ENCODE peak calls at places on chromosomes 16 and 17, in nine cellular contexts. C is CD8-positive, alpha-beta T cell; A is HCT116; I is nephron progenitor cell; N is cardiac muscle cell; X is activated CD8-positive, alpha-beta T cell treated with anti-CD3 and anti-CD28 coated beads for 36 hours; M is kidney epithelial cell; O is colonic mucosa; V is breast epithelium. D is an unnamed sample.

GRCh38 chr17:4953461-4953961 is 2.6 kb downstream of the ENO3 start:
- DNase-seq in O (no peak), A (no peak), N (peak), V (no peak), I (no peak), X (no peak), C (no peak), M (no peak), D (no peak)

GRCh38 chr16:4679156-4679853 is 14.1 kb upstream of the NUDT16L1 start:
- DNase-seq in O (peak), V (peak), C (no peak), A (no peak), I (no peak), N (no peak), X (no peak), M (no peak), D (no peak)

GRCh38 chr16:20768818-20769217 is 5.0 kb downstream of the ACSM3 start:
- DNase-seq in M (no peak), A (no peak), I (no peak), X (no peak), C (no peak), V (no peak), N (no peak), O (no peak), D (no peak)

GRCh38 chr17:62696256-62696655 is 68.8 kb downstream of the MRC2 start:
- DNase-seq in V (no peak), M (no peak), I (no peak), N (no peak), X (no peak), O (no peak), C (no peak), A (no peak), D (no peak)

GRCh38 chr16:55018881-55019280 is 88.2 kb downstream of the IRX5 start:
- DNase-seq in A (no peak), O (no peak), X (no peak), M (no peak), C (no peak), N (no peak), I (no peak), V (no peak), D (no peak)

GRCh38 chr17:57975044-57975443 is 13.0 kb downstream of the VEZF1 start:
- DNase-seq in O (no peak), M (no peak), A (no peak), N (peak), X (no peak), V (no peak), I (no peak), C (no peak), D (no peak)

GRCh38 chr17:77323413-77324171 is 182.8 kb downstream of the SEC14L1 start:
- DNase-seq in X (no peak), M (no peak), A (no peak), I (peak), N (peak), C (no peak), O (peak), V (peak), D (no peak)

GRCh38 chr17:2924211-2924610 is 128.0 kb downstream of the RAP1GAP2 start:
- DNase-seq in A (no peak), N (peak), X (no peak), V (no peak), C (no peak), M (no peak), O (no peak), I (no peak), D (no peak)

GRCh38 chr17:26807024-26807423 is 486.9 kb upstream of the WSB1 start:
- DNase-seq in X (no peak), V (no peak), N (no peak), C (no peak), I (no peak), M (no peak), O (no peak), A (no peak), D (no peak)

GRCh38 chr16:66915041-66915440 is 3.6 kb downstream of the CDH16 start:
- DNase-seq in A (no peak), I (no peak), X (no peak), C (no peak), O (no peak), M (no peak), V (no peak), N (no peak), D (no peak)

GRCh38 chr17:39404542-39405378 is 3.3 kb upstream of the FBXL20 start:
- DNase-seq in I (no peak), X (peak), V (no peak), N (peak), O (no peak), M (peak), C (no peak), A (no peak), D (no peak)

GRCh38 chr17:17757391-17757791 is 76.1 kb downstream of the RAI1 start:
- DNase-seq in V (no peak), N (no peak), M (no peak), X (peak), I (no peak), C (peak), A (no peak), O (no peak), D (no peak)

GRCh38 chr16:24036614-24037013 is 200.8 kb downstream of the PRKCB start:
- DNase-seq in O (peak), A (peak), X (peak), C (peak), N (peak), I (peak), M (no peak), V (no peak), D (no peak)

GRCh38 chr16:84331998-84332780 is 36.1 kb upstream of the ATP2C2 start:
- DNase-seq in M (peak), X (no peak), O (no peak), I (no peak), N (no peak), V (no peak), C (no peak), A (no peak), D (no peak)

GRCh38 chr16:68299571-68300453 is 10.9 kb downstream of the SLC7A6OS start:
- DNase-seq in M (no peak), I (no peak), C (no peak), X (no peak), A (no peak), O (no peak), N (no peak), V (no peak), D (no peak)

GRCh38 chr17:40611840-40612509 is 35.6 kb downstream of the SMARCE1 start:
- DNase-seq in C (no peak), I (no peak), X (peak), N (peak), V (no peak), A (no peak), O (no peak), M (no peak), D (no peak)

GRCh38 chr17:57902800-57903759 is 52.1 kb downstream of the CUEDC1 start:
- DNase-seq in V (peak), C (no peak), O (peak), A (peak), M (peak), N (peak), X (no peak), I (no peak), D (no peak)

GRCh38 chr17:37447641-37448040 is 41.0 kb downstream of the TADA2A start:
- DNase-seq in N (no peak), M (no peak), X (no peak), O (no peak), A (peak), C (no peak), V (no peak), I (no peak), D (no peak)

GRCh38 chr16:67504190-67505021 is 21.1 kb upstream of the AGRP start:
- DNase-seq in C (peak), A (no peak), M (no peak), N (no peak), O (peak), V (no peak), X (peak), I (no peak), D (no peak)

GRCh38 chr16:80273635-80274538 is 266.9 kb upstream of the DYNLRB2 start:
- DNase-seq in V (no peak), N (peak), M (no peak), A (no peak), C (no peak), X (peak), I (no peak), O (no peak), D (no peak)

GRCh38 chr17:42110301-42111264 is 1.9 kb downstream of the DHX58 start:
- DNase-seq in A (no peak), M (no peak), C (no peak), V (no peak), X (no peak), N (no peak), O (no peak), I (no peak), D (no peak)

GRCh38 chr17:14428640-14429029 is 127.8 kb downstream of the HS3ST3B1 start:
- DNase-seq in N (no peak), A (no peak), I (no peak), O (no peak), V (no peak), X (peak), M (no peak), C (peak), D (no peak)

GRCh38 chr16:914453-914852 is 56.3 kb downstream of the LMF1 start:
- DNase-seq in M (no peak), N (peak), X (peak), O (no peak), A (peak), C (no peak), V (no peak), I (no peak), D (no peak)

GRCh38 chr16:55217392-55217791 is 106.6 kb upstream of the IRX6 start:
- DNase-seq in X (no peak), A (no peak), N (no peak), C (no peak), V (no peak), M (no peak), I (no peak), O (no peak), D (no peak)

GRCh38 chr16:30948087-30948955 is 547 bp upstream of the ORAI3 start:
- DNase-seq in M (peak), V (peak), O (peak), A (peak), C (no peak), N (peak), X (no peak), I (peak), D (peak)

GRCh38 chr17:8712698-8713097 is 31.9 kb downstream of the CCDC42 start:
- DNase-seq in N (no peak), O (no peak), V (no peak), A (no peak), M (no peak), I (no peak), C (no peak), X (no peak), D (no peak)

GRCh38 chr17:51103451-51103850 is 17.2 kb downstream of the SPAG9 start:
- DNase-seq in M (no peak), X (no peak), I (no peak), O (no peak), C (no peak), V (no peak), A (no peak), N (no peak), D (no peak)

GRCh38 chr16:11050536-11050935 is 106.2 kb downstream of the CLEC16A start:
- DNase-seq in M (no peak), O (no peak), V (no peak), X (no peak), A (no peak), I (no peak), N (no peak), C (no peak), D (no peak)
- TF ChIP-seq CTCF in M (no peak), O (no peak), V (no peak), X (no peak), A (no peak), I (no peak), N (no peak), C (no peak), D (no peak)

GRCh38 chr16:76970087-76970744 is 220.8 kb upstream of the MON1B start:
- DNase-seq in N (peak), M (no peak), A (no peak), O (no peak), X (no peak), I (no peak), V (no peak), C (no peak), D (no peak)
- TF ChIP-seq CTCF in N (no peak), M (no peak), A (no peak), O (no peak), X (no peak), I (no peak), V (no peak), C (no peak), D (no peak)

DNA sequence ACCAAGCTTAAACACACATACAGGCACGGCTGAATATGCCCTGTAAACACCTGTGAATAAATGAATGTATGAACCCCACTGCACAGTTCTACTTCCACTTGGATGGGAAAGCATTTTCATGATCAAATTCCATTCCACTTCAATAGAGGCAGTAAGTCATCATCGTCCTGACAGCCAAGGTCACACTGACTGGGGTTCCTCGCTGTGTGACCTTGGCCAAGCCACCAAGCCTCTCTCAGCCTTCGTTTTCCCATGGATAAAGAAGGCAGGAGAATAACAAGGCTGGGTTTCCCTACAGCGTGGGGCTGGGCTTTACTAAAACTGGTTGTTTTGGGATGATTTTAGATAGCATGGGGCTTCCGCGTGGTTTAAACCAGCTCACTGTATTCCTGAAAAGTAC is 82.8 kb downstream of the TBC1D16 start:
- DNase-seq in A (no peak), N (no peak), X (no peak), V (no peak), O (no peak), M (no peak), I (no peak), C (no peak), D (no peak)
- TF ChIP-seq CTCF in A (no peak), N (no peak), X (no peak), V (no peak), O (no peak), M (no peak), I (no peak), C (no peak), D (no peak)

DNA sequence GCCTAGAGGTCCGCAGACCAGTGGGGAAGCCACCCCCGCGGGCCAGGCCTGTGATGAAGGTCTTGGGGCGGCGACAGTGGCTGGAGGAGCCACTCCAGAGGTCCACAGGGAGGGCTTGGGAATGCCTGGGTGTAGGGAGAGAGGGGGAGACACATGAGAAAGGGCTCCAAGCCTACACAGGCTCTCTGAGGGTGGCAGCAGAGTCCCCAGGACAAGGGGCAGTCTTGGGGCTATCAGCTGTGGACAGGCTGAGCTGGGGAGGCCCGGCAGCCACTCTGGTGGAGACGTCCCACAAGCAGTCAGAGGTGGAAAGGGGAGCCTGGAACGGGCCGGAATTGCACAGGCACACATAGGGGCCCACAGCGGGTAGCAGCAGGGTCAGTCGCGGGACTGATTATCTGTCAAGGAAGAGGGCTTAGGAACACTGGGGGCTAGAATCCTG is 93.7 kb upstream of the DNAH17 start:
- DNase-seq in V (no peak), C (no peak), M (no peak), N (no peak), I (no peak), A (no peak), O (no peak), X (no peak), D (no peak)
- TF ChIP-seq CTCF in V (no peak), C (no peak), M (no peak), N (no peak), I (no peak), A (no peak), O (no peak), X (no peak), D (no peak)

DNA sequence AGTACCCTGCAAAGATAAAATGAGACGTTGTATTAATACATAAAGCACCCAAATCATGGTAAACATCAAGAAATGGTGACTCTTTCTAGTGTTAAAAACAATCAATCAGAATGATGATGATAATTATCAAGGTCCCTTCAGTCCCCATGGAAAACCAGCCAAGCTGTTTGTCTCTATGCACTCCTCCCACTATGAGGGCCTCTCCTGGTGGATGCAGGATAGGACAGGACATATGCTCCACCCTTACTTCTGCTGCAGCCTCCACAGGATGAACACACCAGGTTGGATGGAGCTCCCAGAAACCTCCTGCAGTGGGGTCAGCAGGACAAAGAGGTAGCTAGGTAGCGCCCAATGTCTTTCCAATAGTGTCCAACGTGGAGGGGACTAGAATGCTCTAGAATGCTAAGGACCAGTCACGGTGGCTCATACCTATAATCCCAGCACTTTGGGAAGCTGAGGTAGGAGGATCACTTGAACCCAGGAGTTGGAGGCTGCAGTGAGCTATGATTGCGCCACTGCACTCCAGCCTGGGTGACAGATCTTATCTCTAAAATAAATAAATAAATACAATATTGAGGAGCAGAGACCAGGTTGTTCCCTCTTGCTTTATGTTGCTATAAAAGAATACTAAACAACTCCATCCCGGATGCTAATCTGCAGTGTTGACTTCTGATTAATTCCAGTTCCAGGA is 9.9 kb upstream of the KDM8 start:
- DNase-seq in A (no peak), O (no peak), I (no peak), X (no peak), N (peak), M (no peak), C (no peak), V (no peak), D (no peak)
- TF ChIP-seq CTCF in A (peak), O (no peak), I (no peak), X (no peak), N (peak), M (no peak), C (no peak), V (no peak), D (no peak)

DNA sequence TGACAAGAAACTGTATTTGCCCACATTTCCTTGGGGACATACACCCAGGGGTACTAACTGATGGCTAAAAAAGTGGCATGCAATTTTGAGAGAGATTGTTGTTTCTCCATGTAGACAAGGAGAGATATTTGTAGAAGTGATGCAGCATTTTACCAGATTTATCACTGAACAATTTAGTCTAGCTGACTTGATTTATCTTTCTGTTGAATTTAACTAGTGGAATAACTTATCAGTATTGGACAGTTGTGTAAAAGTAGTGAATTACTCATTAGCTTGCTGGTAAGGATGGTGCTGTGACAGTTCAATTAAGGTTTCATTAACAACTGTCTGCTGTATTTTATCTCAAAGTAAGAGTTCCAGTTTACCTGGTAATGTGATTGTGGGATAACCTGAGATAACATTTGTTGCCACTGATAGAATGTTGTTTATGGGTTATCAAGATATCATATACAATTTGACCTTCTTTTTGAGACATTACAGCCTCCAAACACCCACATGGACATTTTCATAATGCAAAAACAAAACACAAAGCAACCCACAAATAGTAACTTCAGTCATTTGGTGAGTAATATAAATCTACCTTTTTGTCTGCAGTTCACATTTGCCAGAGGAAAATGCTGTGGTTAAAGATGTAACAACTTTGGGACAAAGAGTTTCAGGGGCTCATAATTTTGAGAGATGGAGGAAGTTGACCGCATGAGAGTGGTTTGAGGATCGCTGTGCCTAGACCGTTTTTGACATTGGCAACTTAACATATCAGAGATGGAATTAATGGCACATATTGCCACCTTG is 3.8 kb downstream of the NLK start:
- DNase-seq in O (no peak), V (no peak), X (no peak), I (no peak), N (no peak), M (no peak), A (no peak), C (no peak), D (no peak)
- TF ChIP-seq CTCF in O (no peak), V (no peak), X (no peak), I (no peak), N (no peak), M (no peak), A (no peak), C (no peak), D (no peak)

GRCh38 chr16:71627631-71628236 is 1.8 kb downstream of the MARVELD3 start:
- DNase-seq in N (peak), O (peak), A (no peak), C (no peak), V (no peak), X (no peak), I (no peak), M (no peak), D (no peak)

GRCh38 chr16:71625113-71625850 is 702 bp upstream of the MARVELD3 start:
- DNase-seq in M (no peak), O (no peak), N (no peak), V (no peak), C (no peak), X (no peak), I (no peak), A (no peak), D (no peak)

GRCh38 chr16:71628810-71629209 is 2.8 kb downstream of the MARVELD3 start:
- DNase-seq in O (no peak), A (no peak), V (peak), C (no peak), N (peak), I (no peak), X (no peak), M (no peak), D (no peak)

GRCh38 chr16:71626858-71627213 is 852 bp downstream of the MARVELD3 start:
- DNase-seq in V (no peak), C (no peak), A (peak), O (peak), N (no peak), I (no peak), M (no peak), X (no peak), D (peak)

DNA sequence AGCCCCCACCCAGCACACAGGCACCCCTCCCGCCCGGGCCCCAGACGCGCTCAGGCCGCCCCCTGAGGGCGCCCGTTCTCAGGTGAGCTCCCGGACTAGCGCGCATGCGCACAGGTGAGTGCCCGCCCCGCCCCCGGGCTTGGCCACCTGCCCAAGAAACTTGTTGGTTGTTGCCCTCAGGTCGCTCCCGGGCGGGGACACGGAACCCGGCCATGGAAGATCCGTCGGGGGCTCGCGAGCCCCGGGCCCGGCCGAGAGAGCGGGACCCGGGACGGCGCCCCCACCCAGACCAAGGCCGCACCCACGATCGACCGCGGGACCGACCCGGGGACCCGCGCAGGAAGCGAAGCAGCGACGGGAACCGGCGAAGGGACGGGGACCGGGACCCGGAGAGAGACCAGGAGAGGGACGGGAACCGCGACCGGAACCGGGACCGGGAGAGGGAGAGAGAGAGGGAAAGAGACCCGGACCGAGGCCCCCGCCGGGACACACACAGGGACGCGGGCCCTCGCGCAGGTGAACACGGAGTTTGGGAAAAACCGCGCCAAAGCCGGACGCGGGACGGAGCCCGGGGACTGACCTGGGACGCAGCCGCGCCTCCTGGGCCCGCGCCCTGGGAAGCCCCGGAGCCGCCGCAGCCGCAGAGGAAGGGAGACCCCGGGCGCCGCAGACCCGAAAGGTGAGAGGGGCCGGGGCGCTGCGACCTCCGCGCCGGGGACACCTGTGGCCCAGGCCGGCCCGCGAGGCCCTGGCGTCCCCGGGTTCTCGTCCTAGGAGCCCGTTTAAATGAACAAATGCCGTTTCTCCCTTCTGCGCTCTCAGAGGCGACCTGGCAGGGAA is at the start of gene MARVELD3:
- DNase-seq in V (peak), C (peak), X (peak), M (no peak), A (peak), O (peak), N (no peak), I (peak), D (peak)
- TF ChIP-seq CTCF in V (no peak), C (no peak), X (no peak), M (no peak), A (peak), O (no peak), N (no peak), I (no peak), D (no peak)